ENCODE peak calls at places on chromosomes 2 and 18, in six cellular contexts. I is SK-N-SH, E is A549, F is K562, K is GM12878, P is HepG2. T is an unnamed sample.

GRCh38 chr2:220057922-220058321 is 430.5 kb downstream of the SLC4A3 start:
- DNase-seq in I (no peak), E (no peak), F (no peak), K (no peak), P (no peak), T (no peak)

GRCh38 chr2:202149155-202149762 is 76.2 kb downstream of the KIAA2012 start:
- DNase-seq in I (no peak), E (no peak), F (no peak), K (no peak), P (no peak), T (peak; percentile 57)

GRCh38 chr2:75604479-75604878 is 42.1 kb upstream of the MRPL19 start:
- DNase-seq in I (no peak), E (no peak), F (no peak), K (no peak), P (no peak), T (peak; percentile 31)

GRCh38 chr18:995641-996040 is 91.0 kb downstream of the ADCYAP1 start:
- DNase-seq in I (no peak), E (no peak), F (no peak), K (no peak), P (no peak), T (peak; percentile 7)

GRCh38 chr18:52536039-52536438 is 196.0 kb downstream of the DCC start:
- DNase-seq in I (no peak), E (no peak), F (no peak), K (no peak), P (no peak), T (no peak)

GRCh38 chr2:216761809-216762208 is 66.5 kb upstream of the IGFBP5 start:
- DNase-seq in I (no peak), E (no peak), F (no peak), K (no peak), P (no peak), T (no peak)

GRCh38 chr2:134314202-134314601 is 60.3 kb downstream of the MGAT5 start:
- DNase-seq in I (no peak), E (no peak), F (no peak), K (no peak), P (no peak), T (no peak)

GRCh38 chr2:39947294-39948015 is 168.4 kb upstream of the THUMPD2 start:
- DNase-seq in I (peak; percentile 21), E (no peak), F (no peak), K (no peak), P (no peak), T (no peak)

GRCh38 chr18:13313006-13313661 is 94.6 kb downstream of the LDLRAD4 start:
- DNase-seq in I (no peak), E (no peak), F (no peak), K (no peak), P (peak; percentile 67), T (no peak)

GRCh38 chr2:179354739-179355537 is 90.3 kb upstream of the SESTD1 start:
- DNase-seq in I (no peak), E (no peak), F (no peak), K (no peak), P (no peak), T (peak; percentile 14)
- TF ChIP-seq CTCF in I (peak; percentile 59), E (peak; percentile 19), F (no peak), K (peak; percentile 12), P (peak; percentile 10), T (peak; percentile 51)

GRCh38 chr2:127957240-127957639 is 70.6 kb downstream of the SAP130 start:
- DNase-seq in I (no peak), E (no peak), F (no peak), K (no peak), P (no peak), T (no peak)
- H3K4me1 ChIP-seq in I (no peaks in the 10 kb centered on the region), E (no peaks in the 10 kb centered on the region), F (no peaks in the 10 kb centered on the region), K (no peaks in the 10 kb centered on the region), P (peaks cover 6% of the 10 kb centered on the region), T (peaks cover 6% of the 10 kb centered on the region)

GRCh38 chr2:181025004-181025403 is 44.6 kb downstream of the UBE2E3 start:
- DNase-seq in I (no peak), E (no peak), F (no peak), K (no peak), P (no peak), T (peak; percentile 8)
- TF ChIP-seq SMC3 in I (no peak), E (no peak), F (no peak), K (no peak), P (no peak), T (no peak)

GRCh38 chr2:127051116-127051779 is 55.7 kb downstream of the BIN1 start:
- DNase-seq in I (peak; percentile 53), E (no peak), F (no peak), K (no peak), P (no peak), T (no peak)
- TF ChIP-seq CTCF in I (no peak), E (peak; percentile 15), F (no peak), K (no peak), P (peak; percentile 51), T (no peak)

DNA sequence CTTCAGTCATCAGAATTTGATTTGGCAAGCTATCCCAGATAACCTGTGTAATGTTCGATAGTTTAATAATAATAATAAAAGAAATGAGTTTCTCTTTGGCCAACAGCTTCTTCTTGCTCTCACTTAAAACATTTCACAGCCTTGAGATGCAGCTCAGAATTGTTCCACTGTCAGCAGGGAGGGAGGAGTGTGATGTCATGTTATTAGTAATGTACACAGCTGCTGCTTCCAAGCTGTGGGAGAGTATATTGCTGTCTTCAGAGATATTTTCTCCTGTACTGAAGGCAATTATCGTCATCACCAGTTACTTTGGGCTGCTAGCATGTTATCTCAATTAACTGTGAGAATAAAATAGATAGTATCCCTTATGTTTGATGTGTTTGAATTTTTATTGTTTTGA is 146.9 kb upstream of the MAP3K20 start:
- DNase-seq in I (no peak), E (no peak), F (no peak), K (no peak), P (no peak), T (peak; percentile 92)
- H3K4me1 ChIP-seq in I (no peaks in the 10 kb centered on the region), E (peaks cover 9% of the 10 kb centered on the region), F (peaks cover 8% of the 10 kb centered on the region), K (no peaks in the 10 kb centered on the region), P (no peaks in the 10 kb centered on the region), T (peaks cover 7% of the 10 kb centered on the region)

DNA sequence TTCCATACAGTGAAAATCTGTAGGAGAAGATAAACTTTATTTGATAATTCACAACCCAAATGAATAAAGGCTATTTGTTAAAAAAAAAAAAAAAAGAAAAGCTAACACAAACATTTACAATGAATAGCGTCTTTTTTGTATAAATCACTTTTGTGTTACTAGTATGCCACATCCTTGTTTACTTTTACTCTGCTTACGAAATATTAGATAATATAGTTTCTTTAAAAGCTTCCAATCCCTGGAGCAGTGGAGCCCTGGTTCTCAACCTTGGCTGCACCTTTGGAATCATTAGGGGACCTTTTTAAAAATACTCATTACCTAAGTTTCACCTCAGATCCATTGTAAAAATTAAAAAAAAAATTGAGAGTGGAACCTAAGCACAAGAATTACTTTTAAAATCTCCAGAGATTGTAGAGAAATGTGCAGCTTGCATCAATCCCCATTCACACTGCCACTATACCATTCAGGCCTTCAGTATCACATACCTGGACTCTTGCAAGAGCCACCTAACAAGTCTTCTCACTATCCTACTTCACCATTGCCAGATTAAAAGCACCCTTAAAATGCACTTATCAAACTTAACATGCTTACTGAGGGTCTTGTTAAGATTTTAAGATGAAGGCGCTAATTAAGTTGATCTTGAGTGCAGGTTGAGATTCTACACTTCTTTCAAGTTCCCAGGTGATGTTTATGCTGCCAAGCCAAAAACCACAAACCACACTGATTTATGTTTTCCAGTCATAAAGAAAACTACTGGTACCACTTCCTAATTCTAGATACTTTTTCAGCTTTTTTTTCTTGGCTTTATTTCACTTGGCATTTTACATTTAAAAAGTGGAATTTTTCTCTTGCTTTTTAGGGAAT is 59.7 kb upstream of the ZC3H15 start:
- DNase-seq in I (no peak), E (no peak), F (no peak), K (peak; percentile 44), P (peak; percentile 46), T (no peak)
- TF ChIP-seq SMC3 in I (no peak), E (no peak), F (no peak), K (no peak), P (no peak), T (no peak)